ENCODE peak calls at places on chromosomes 13 and 19, in five cellular contexts. X is body of pancreas, Z is IMR-90, S is hepatocyte, C is breast epithelium. A is an unnamed sample.

GRCh38 chr13:50355797-50356196 is 340.6 kb downstream of the KCNRG start:
- DNase-seq in X (no peak), Z (no peak), S (no peak), C (no peak), A (no peak)

GRCh38 chr19:35882074-35882832 is 13.9 kb downstream of the APLP1 start:
- DNase-seq in X (peak; percentile 55), Z (peak; percentile 81), S (peak; percentile 52), C (no peak), A (peak; percentile 83)

GRCh38 chr13:36275190-36276002 is 22.2 kb downstream of the CCDC169 start:
- DNase-seq in X (no peak), Z (peak; percentile 72), S (peak; percentile 83), C (no peak), A (peak; percentile 75)

GRCh38 chr19:13077233-13077632 is 25.4 kb downstream of the LYL1 start:
- DNase-seq in X (no peak), Z (no peak), S (no peak), C (no peak), A (no peak)

GRCh38 chr19:4636151-4636717 is 3.1 kb upstream of the TNFAIP8L1 start:
- DNase-seq in X (peak; percentile 66), Z (peak; percentile 34), S (peak; percentile 84), C (peak; percentile 67), A (peak; percentile 35)

GRCh38 chr13:29703421-29703820 is 107.9 kb upstream of the SLC7A1 start:
- DNase-seq in X (no peak), Z (no peak), S (no peak), C (no peak), A (no peak)

GRCh38 chr13:68551701-68552522 is 1321.8 kb upstream of the PCDH9 start:
- DNase-seq in X (no peak), Z (no peak), S (no peak), C (no peak), A (no peak)

GRCh38 chr19:9836021-9836420 is 903 bp downstream of the PIN1 start:
- DNase-seq in X (no peak), Z (peak; percentile 43), S (no peak), C (no peak), A (peak; percentile 51)

GRCh38 chr19:33781996-33782395 is 14.7 kb upstream of the KCTD15 start:
- DNase-seq in X (no peak), Z (peak; percentile 2), S (no peak), C (no peak), A (no peak)

GRCh38 chr19:14072535-14073231 is at the start of gene MISP3:
- DNase-seq in X (peak; percentile 88), Z (no peak), S (peak; percentile 82), C (no peak), A (no peak)

GRCh38 chr19:10292789-10293636 is 3.3 kb downstream of the ICAM5 start:
- DNase-seq in X (no peak), Z (no peak), S (no peak), C (no peak), A (no peak)

GRCh38 chr13:19845758-19846157 is 17.7 kb downstream of the ZMYM5 start:
- DNase-seq in X (no peak), Z (peak; percentile 99), S (peak; percentile 72), C (no peak), A (peak; percentile 94)

GRCh38 chr19:50556236-50557008 is 11.8 kb downstream of the LRRC4B start:
- DNase-seq in X (peak; percentile 65), Z (peak; percentile 59), S (peak; percentile 92), C (no peak), A (peak; percentile 53)

GRCh38 chr13:30829145-30829544 is 76.9 kb upstream of the MEDAG start:
- DNase-seq in X (no peak), Z (peak; percentile 82), S (peak; percentile 34), C (no peak), A (peak; percentile 64)

GRCh38 chr19:41377977-41378707 is 1.8 kb downstream of the TMEM91 start:
- DNase-seq in X (no peak), Z (no peak), S (peak; percentile 56), C (no peak), A (no peak)

GRCh38 chr19:840519-841206 is at the start of gene PRTN3:
- DNase-seq in X (no peak), Z (no peak), S (no peak), C (no peak), A (no peak)
- H3K4me3 ChIP-seq in X (no peak within 1 kb of the TSS), Z (no peak within 1 kb of the TSS), S (no peak within 1 kb of the TSS), C (no peak within 1 kb of the TSS), A (no peak within 1 kb of the TSS)

GRCh38 chr13:66543780-66544179 is 686.4 kb downstream of the PCDH9 start:
- DNase-seq in X (no peak), Z (no peak), S (no peak), C (no peak), A (no peak)
- TF ChIP-seq CTCF in X (no peak), Z (no peak), S (no peak), C (no peak), A (no peak)

GRCh38 chr13:102395939-102396338 is 5.9 kb downstream of the FGF14 start:
- DNase-seq in X (no peak), Z (no peak), S (no peak), C (no peak), A (no peak)
- H3K4me3 ChIP-seq in X (no peak overlapping the region), Z (no peak overlapping the region), S (no peak overlapping the region), C (no peak overlapping the region), A (no peak overlapping the region)

GRCh38 chr19:44757735-44758505 is 9.4 kb downstream of the BCL3 start:
- DNase-seq in X (peak; percentile 56), Z (peak; percentile 63), S (peak; percentile 67), C (no peak), A (peak; percentile 53)
- TF ChIP-seq CTCF in X (no peak), Z (peak; percentile 15), S (no peak), C (no peak), A (no peak)

GRCh38 chr13:114064516-114065140 is 67.8 kb downstream of the RASA3 start:
- DNase-seq in X (no peak), Z (peak; percentile 40), S (no peak), C (no peak), A (peak; percentile 31)
- H3K4me3 ChIP-seq in X (no peak overlapping the region), Z (peak overlapping the region; percentile 15), S (no peak overlapping the region), C (peak overlapping the region; percentile 46), A (peak overlapping the region; percentile 61)

DNA sequence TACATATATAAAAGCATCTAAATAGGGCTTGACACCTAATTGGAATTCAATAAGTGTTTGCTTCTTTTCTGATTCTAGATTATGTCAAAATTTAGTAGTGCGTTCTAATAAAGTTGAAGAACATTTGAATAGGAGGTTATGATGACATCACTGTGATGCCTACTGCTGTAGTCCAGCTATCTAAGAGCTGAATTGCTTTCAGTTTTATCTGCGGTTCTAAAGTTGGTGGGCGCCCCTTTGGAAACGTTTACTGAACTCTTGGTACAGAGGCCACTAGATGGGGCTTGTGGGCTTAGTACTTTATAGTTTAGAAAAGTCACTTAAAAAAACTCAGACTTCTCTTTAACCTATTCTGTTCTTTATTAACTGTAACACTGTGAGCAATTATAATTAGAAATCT is 776.9 kb downstream of the GPC5 start:
- DNase-seq in X (no peak), Z (peak; percentile 62), S (peak; percentile 81), C (no peak), A (peak; percentile 6)
- TF ChIP-seq CTCF in X (no peak), Z (peak; percentile 50), S (peak; percentile 78), C (no peak), A (peak; percentile 31)